ENCODE peak calls at places on chromosomes 12 and 14, in seven cellular contexts. One of them, this sample, is unnamed.

GRCh38 chr14:40842816-40843215 is 763.9 kb upstream of the LRFN5 start:
- DNase-seq in stimulated activated CD8-positive, alpha-beta memory T cell treated with anti-CD3 and anti-CD28 coated beads, Interleukin-15, amount 100 ng/mL, for 1 hour: no peak
- DNase-seq in smooth muscle cell of the brain vasculature: no peak
- DNase-seq in NCI-H82: no peak
- DNase-seq in stomach: no peak
- DNase-seq in ureter: no peak
- DNase-seq in ACHN: no peak
- DNase-seq in this sample: no peak

GRCh38 chr12:111569363-111570089 is 29.6 kb downstream of the ATXN2 start:
- DNase-seq in ureter: no peak
- DNase-seq in NCI-H82: no peak
- DNase-seq in stimulated activated CD8-positive, alpha-beta memory T cell treated with anti-CD3 and anti-CD28 coated beads, Interleukin-15, amount 100 ng/mL, for 1 hour: no peak
- DNase-seq in stomach: no peak
- DNase-seq in ACHN: no peak
- DNase-seq in smooth muscle cell of the brain vasculature: no peak
- DNase-seq in this sample: no peak

GRCh38 chr12:130958557-130959140 is 4.9 kb downstream of the ADGRD1 start:
- DNase-seq in smooth muscle cell of the brain vasculature: no peak
- DNase-seq in stimulated activated CD8-positive, alpha-beta memory T cell treated with anti-CD3 and anti-CD28 coated beads, Interleukin-15, amount 100 ng/mL, for 1 hour: no peak
- DNase-seq in stomach: no peak
- DNase-seq in ACHN: no peak
- DNase-seq in NCI-H82: no peak
- DNase-seq in ureter: no peak
- DNase-seq in this sample: no peak

GRCh38 chr12:130998136-130998535 is 44.4 kb downstream of the ADGRD1 start:
- DNase-seq in stimulated activated CD8-positive, alpha-beta memory T cell treated with anti-CD3 and anti-CD28 coated beads, Interleukin-15, amount 100 ng/mL, for 1 hour: no peak
- DNase-seq in ACHN: no peak
- DNase-seq in NCI-H82: no peak
- DNase-seq in stomach: no peak
- DNase-seq in ureter: no peak
- DNase-seq in smooth muscle cell of the brain vasculature: no peak
- DNase-seq in this sample: no peak

GRCh38 chr12:73460212-73460611 is 1077.4 kb upstream of the ATXN7L3B start:
- DNase-seq in stomach: no peak
- DNase-seq in stimulated activated CD8-positive, alpha-beta memory T cell treated with anti-CD3 and anti-CD28 coated beads, Interleukin-15, amount 100 ng/mL, for 1 hour: no peak
- DNase-seq in ureter: no peak
- DNase-seq in ACHN: no peak
- DNase-seq in NCI-H82: no peak
- DNase-seq in smooth muscle cell of the brain vasculature: no peak
- DNase-seq in this sample: no peak

GRCh38 chr12:6026998-6027397 is 81.9 kb upstream of the ANO2 start:
- DNase-seq in stomach: no peak
- DNase-seq in smooth muscle cell of the brain vasculature: no peak
- DNase-seq in stimulated activated CD8-positive, alpha-beta memory T cell treated with anti-CD3 and anti-CD28 coated beads, Interleukin-15, amount 100 ng/mL, for 1 hour: no peak
- DNase-seq in NCI-H82: no peak
- DNase-seq in ACHN: no peak
- DNase-seq in ureter: no peak
- DNase-seq in this sample: no peak

GRCh38 chr12:125149160-125150108 is 84.2 kb downstream of the AACS start:
- DNase-seq in ureter: no peak
- DNase-seq in stomach: peak; percentile 68
- DNase-seq in ACHN: no peak
- DNase-seq in stimulated activated CD8-positive, alpha-beta memory T cell treated with anti-CD3 and anti-CD28 coated beads, Interleukin-15, amount 100 ng/mL, for 1 hour: no peak
- DNase-seq in smooth muscle cell of the brain vasculature: no peak
- DNase-seq in NCI-H82: no peak
- DNase-seq in this sample: no peak

GRCh38 chr12:52082026-52082667 is 2.6 kb downstream of the SMIM41 start:
- DNase-seq in NCI-H82: no peak
- DNase-seq in ureter: no peak
- DNase-seq in smooth muscle cell of the brain vasculature: no peak
- DNase-seq in stomach: no peak
- DNase-seq in stimulated activated CD8-positive, alpha-beta memory T cell treated with anti-CD3 and anti-CD28 coated beads, Interleukin-15, amount 100 ng/mL, for 1 hour: no peak
- DNase-seq in ACHN: no peak
- DNase-seq in this sample: no peak

GRCh38 chr12:52909256-52909655 is 4.4 kb upstream of the KRT8 start:
- DNase-seq in ACHN: no peak
- DNase-seq in NCI-H82: no peak
- DNase-seq in ureter: no peak
- DNase-seq in smooth muscle cell of the brain vasculature: no peak
- DNase-seq in stimulated activated CD8-positive, alpha-beta memory T cell treated with anti-CD3 and anti-CD28 coated beads, Interleukin-15, amount 100 ng/mL, for 1 hour: no peak
- DNase-seq in stomach: no peak
- DNase-seq in this sample: no peak

GRCh38 chr12:3496964-3497363 is 6.0 kb downstream of the PRMT8 start:
- DNase-seq in NCI-H82: peak; percentile 59
- DNase-seq in ureter: no peak
- DNase-seq in stomach: no peak
- DNase-seq in ACHN: peak; percentile 44
- DNase-seq in stimulated activated CD8-positive, alpha-beta memory T cell treated with anti-CD3 and anti-CD28 coated beads, Interleukin-15, amount 100 ng/mL, for 1 hour: no peak
- DNase-seq in smooth muscle cell of the brain vasculature: no peak
- DNase-seq in this sample: peak; percentile 100

GRCh38 chr14:33342299-33342974 is 403.8 kb downstream of the NPAS3 start:
- DNase-seq in ACHN: no peak
- DNase-seq in stimulated activated CD8-positive, alpha-beta memory T cell treated with anti-CD3 and anti-CD28 coated beads, Interleukin-15, amount 100 ng/mL, for 1 hour: no peak
- DNase-seq in ureter: no peak
- DNase-seq in stomach: no peak
- DNase-seq in NCI-H82: no peak
- DNase-seq in smooth muscle cell of the brain vasculature: no peak
- DNase-seq in this sample: no peak

GRCh38 chr14:104086210-104086660 is 735 bp downstream of the ASPG start:
- DNase-seq in stimulated activated CD8-positive, alpha-beta memory T cell treated with anti-CD3 and anti-CD28 coated beads, Interleukin-15, amount 100 ng/mL, for 1 hour: no peak
- DNase-seq in smooth muscle cell of the brain vasculature: no peak
- DNase-seq in stomach: no peak
- DNase-seq in ureter: peak; percentile 43
- DNase-seq in NCI-H82: no peak
- DNase-seq in ACHN: no peak
- DNase-seq in this sample: no peak

GRCh38 chr12:47277972-47278448 is 198.3 kb upstream of the AMIGO2 start:
- DNase-seq in stomach: no peak
- DNase-seq in ureter: no peak
- DNase-seq in stimulated activated CD8-positive, alpha-beta memory T cell treated with anti-CD3 and anti-CD28 coated beads, Interleukin-15, amount 100 ng/mL, for 1 hour: no peak
- DNase-seq in NCI-H82: no peak
- DNase-seq in smooth muscle cell of the brain vasculature: peak; percentile 47
- DNase-seq in ACHN: peak; percentile 93
- DNase-seq in this sample: peak; percentile 62

GRCh38 chr14:91116913-91117588 is 3.2 kb downstream of the DGLUCY start:
- DNase-seq in smooth muscle cell of the brain vasculature: no peak
- DNase-seq in ureter: no peak
- DNase-seq in stomach: no peak
- DNase-seq in ACHN: no peak
- DNase-seq in NCI-H82: no peak
- DNase-seq in stimulated activated CD8-positive, alpha-beta memory T cell treated with anti-CD3 and anti-CD28 coated beads, Interleukin-15, amount 100 ng/mL, for 1 hour: no peak
- DNase-seq in this sample: no peak

GRCh38 chr14:88695873-88696272 is 96.9 kb downstream of the EML5 start:
- DNase-seq in stimulated activated CD8-positive, alpha-beta memory T cell treated with anti-CD3 and anti-CD28 coated beads, Interleukin-15, amount 100 ng/mL, for 1 hour: no peak
- DNase-seq in NCI-H82: no peak
- DNase-seq in smooth muscle cell of the brain vasculature: no peak
- DNase-seq in ACHN: no peak
- DNase-seq in stomach: no peak
- DNase-seq in ureter: no peak
- DNase-seq in this sample: no peak

GRCh38 chr12:6829532-6830220 is 1.5 kb downstream of the P3H3 start:
- DNase-seq in ureter: no peak
- DNase-seq in NCI-H82: peak; percentile 77
- DNase-seq in stomach: no peak
- DNase-seq in stimulated activated CD8-positive, alpha-beta memory T cell treated with anti-CD3 and anti-CD28 coated beads, Interleukin-15, amount 100 ng/mL, for 1 hour: no peak
- DNase-seq in ACHN: peak; percentile 66
- DNase-seq in smooth muscle cell of the brain vasculature: no peak
- DNase-seq in this sample: no peak

GRCh38 chr14:88960528-88960927 is 136.1 kb downstream of the TTC8 start:
- DNase-seq in NCI-H82: peak; percentile 36
- DNase-seq in ureter: no peak
- DNase-seq in ACHN: no peak
- DNase-seq in stomach: no peak
- DNase-seq in stimulated activated CD8-positive, alpha-beta memory T cell treated with anti-CD3 and anti-CD28 coated beads, Interleukin-15, amount 100 ng/mL, for 1 hour: no peak
- DNase-seq in smooth muscle cell of the brain vasculature: no peak
- DNase-seq in this sample: no peak

GRCh38 chr12:108798551-108799221 is 58.7 kb downstream of the SSH1 start:
- DNase-seq in NCI-H82: no peak
- DNase-seq in stomach: no peak
- DNase-seq in ACHN: no peak
- DNase-seq in smooth muscle cell of the brain vasculature: no peak
- DNase-seq in stimulated activated CD8-positive, alpha-beta memory T cell treated with anti-CD3 and anti-CD28 coated beads, Interleukin-15, amount 100 ng/mL, for 1 hour: no peak
- DNase-seq in ureter: no peak
- DNase-seq in this sample: no peak

GRCh38 chr12:18375131-18375530 is 113.8 kb downstream of the PIK3C2G start:
- DNase-seq in stimulated activated CD8-positive, alpha-beta memory T cell treated with anti-CD3 and anti-CD28 coated beads, Interleukin-15, amount 100 ng/mL, for 1 hour: no peak
- DNase-seq in ureter: no peak
- DNase-seq in smooth muscle cell of the brain vasculature: no peak
- DNase-seq in NCI-H82: no peak
- DNase-seq in ACHN: no peak
- DNase-seq in stomach: no peak
- DNase-seq in this sample: no peak

GRCh38 chr14:100621806-100622205 is 34.6 kb upstream of the BEGAIN start:
- DNase-seq in stimulated activated CD8-positive, alpha-beta memory T cell treated with anti-CD3 and anti-CD28 coated beads, Interleukin-15, amount 100 ng/mL, for 1 hour: no peak
- DNase-seq in NCI-H82: peak; percentile 32
- DNase-seq in stomach: no peak
- DNase-seq in smooth muscle cell of the brain vasculature: no peak
- DNase-seq in ACHN: no peak
- DNase-seq in ureter: no peak
- DNase-seq in this sample: no peak

GRCh38 chr12:127607146-127607725 is 659.7 kb upstream of the TMEM132C start:
- DNase-seq in ACHN: no peak
- DNase-seq in stomach: no peak
- DNase-seq in stimulated activated CD8-positive, alpha-beta memory T cell treated with anti-CD3 and anti-CD28 coated beads, Interleukin-15, amount 100 ng/mL, for 1 hour: no peak
- DNase-seq in smooth muscle cell of the brain vasculature: no peak
- DNase-seq in NCI-H82: no peak
- DNase-seq in ureter: no peak
- DNase-seq in this sample: no peak

GRCh38 chr12:49828143-49829091 is at the start of gene NCKAP5L:
- DNase-seq in NCI-H82: peak; percentile 99
- DNase-seq in ACHN: peak; percentile 99
- DNase-seq in stomach: peak; percentile 96
- DNase-seq in stimulated activated CD8-positive, alpha-beta memory T cell treated with anti-CD3 and anti-CD28 coated beads, Interleukin-15, amount 100 ng/mL, for 1 hour: peak; percentile 85
- DNase-seq in smooth muscle cell of the brain vasculature: peak; percentile 91
- DNase-seq in ureter: peak; percentile 97
- DNase-seq in this sample: peak; percentile 97

GRCh38 chr14:90649096-90649495 is 167.1 kb downstream of the TTC7B start:
- DNase-seq in NCI-H82: no peak
- DNase-seq in ACHN: no peak
- DNase-seq in stimulated activated CD8-positive, alpha-beta memory T cell treated with anti-CD3 and anti-CD28 coated beads, Interleukin-15, amount 100 ng/mL, for 1 hour: no peak
- DNase-seq in stomach: no peak
- DNase-seq in smooth muscle cell of the brain vasculature: no peak
- DNase-seq in ureter: no peak
- DNase-seq in this sample: no peak

GRCh38 chr12:123384318-123384993 is 524 bp downstream of the KMT5A start:
- DNase-seq in stomach: no peak
- DNase-seq in ACHN: peak; percentile 58
- DNase-seq in ureter: no peak
- DNase-seq in stimulated activated CD8-positive, alpha-beta memory T cell treated with anti-CD3 and anti-CD28 coated beads, Interleukin-15, amount 100 ng/mL, for 1 hour: no peak
- DNase-seq in smooth muscle cell of the brain vasculature: no peak
- DNase-seq in NCI-H82: peak; percentile 65
- DNase-seq in this sample: peak; percentile 67

GRCh38 chr12:27542628-27543027 is 18.6 kb downstream of the PPFIBP1 start:
- DNase-seq in ACHN: no peak
- DNase-seq in NCI-H82: no peak
- DNase-seq in ureter: no peak
- DNase-seq in smooth muscle cell of the brain vasculature: no peak
- DNase-seq in stimulated activated CD8-positive, alpha-beta memory T cell treated with anti-CD3 and anti-CD28 coated beads, Interleukin-15, amount 100 ng/mL, for 1 hour: no peak
- DNase-seq in stomach: no peak
- DNase-seq in this sample: no peak

GRCh38 chr12:28130625-28131598 is 59.3 kb upstream of the CCDC91 start:
- DNase-seq in ureter: peak; percentile 49
- DNase-seq in smooth muscle cell of the brain vasculature: peak; percentile 63
- DNase-seq in stimulated activated CD8-positive, alpha-beta memory T cell treated with anti-CD3 and anti-CD28 coated beads, Interleukin-15, amount 100 ng/mL, for 1 hour: no peak
- DNase-seq in ACHN: no peak
- DNase-seq in stomach: no peak
- DNase-seq in NCI-H82: no peak
- DNase-seq in this sample: peak; percentile 61

GRCh38 chr12:2417761-2418160 is 365.0 kb downstream of the CACNA1C start:
- DNase-seq in ureter: no peak
- DNase-seq in NCI-H82: no peak
- DNase-seq in stomach: no peak
- DNase-seq in ACHN: no peak
- DNase-seq in stimulated activated CD8-positive, alpha-beta memory T cell treated with anti-CD3 and anti-CD28 coated beads, Interleukin-15, amount 100 ng/mL, for 1 hour: no peak
- DNase-seq in smooth muscle cell of the brain vasculature: no peak
- DNase-seq in this sample: no peak

GRCh38 chr12:128178971-128179370 is 88.0 kb upstream of the TMEM132C start:
- DNase-seq in stomach: no peak
- DNase-seq in ureter: no peak
- DNase-seq in NCI-H82: no peak
- DNase-seq in smooth muscle cell of the brain vasculature: no peak
- DNase-seq in ACHN: peak; percentile 97
- DNase-seq in stimulated activated CD8-positive, alpha-beta memory T cell treated with anti-CD3 and anti-CD28 coated beads, Interleukin-15, amount 100 ng/mL, for 1 hour: no peak
- DNase-seq in this sample: no peak

GRCh38 chr12:69570545-69571399 is 14.5 kb upstream of the CCT2 start:
- DNase-seq in stomach: peak; percentile 49
- DNase-seq in stimulated activated CD8-positive, alpha-beta memory T cell treated with anti-CD3 and anti-CD28 coated beads, Interleukin-15, amount 100 ng/mL, for 1 hour: peak; percentile 30
- DNase-seq in ureter: peak; percentile 54
- DNase-seq in smooth muscle cell of the brain vasculature: no peak
- DNase-seq in ACHN: peak; percentile 86
- DNase-seq in NCI-H82: peak; percentile 85
- DNase-seq in this sample: peak; percentile 87

GRCh38 chr14:49997991-49998390 is 105.1 kb downstream of the ARF6 start:
- DNase-seq in stimulated activated CD8-positive, alpha-beta memory T cell treated with anti-CD3 and anti-CD28 coated beads, Interleukin-15, amount 100 ng/mL, for 1 hour: no peak
- DNase-seq in ureter: no peak
- DNase-seq in stomach: no peak
- DNase-seq in NCI-H82: peak; percentile 53
- DNase-seq in smooth muscle cell of the brain vasculature: no peak
- DNase-seq in ACHN: no peak
- DNase-seq in this sample: no peak

GRCh38 chr12:50404307-50404706 is 3.6 kb downstream of the LARP4 start:
- DNase-seq in ACHN: no peak
- DNase-seq in NCI-H82: no peak
- DNase-seq in stomach: no peak
- DNase-seq in stimulated activated CD8-positive, alpha-beta memory T cell treated with anti-CD3 and anti-CD28 coated beads, Interleukin-15, amount 100 ng/mL, for 1 hour: no peak
- DNase-seq in ureter: no peak
- DNase-seq in smooth muscle cell of the brain vasculature: no peak
- DNase-seq in this sample: no peak

GRCh38 chr14:95468416-95469133 is 47.9 kb downstream of the SYNE3 start:
- DNase-seq in ACHN: no peak
- DNase-seq in ureter: no peak
- DNase-seq in stomach: peak; percentile 48
- DNase-seq in NCI-H82: no peak
- DNase-seq in smooth muscle cell of the brain vasculature: no peak
- DNase-seq in stimulated activated CD8-positive, alpha-beta memory T cell treated with anti-CD3 and anti-CD28 coated beads, Interleukin-15, amount 100 ng/mL, for 1 hour: no peak
- DNase-seq in this sample: no peak